ENCODE peak calls at places on chromosomes 16 and 17, in five cellular contexts. J is epithelial cell of esophagus, D is OCI-LY7, K is cardiac fibroblast, G is heart left ventricle. P is an unnamed sample.

GRCh38 chr16:31458073-31458834 is 1.0 kb upstream of the ARMC5 start:
- DNase-seq in K (peak; percentile 58), G (peak; percentile 44), J (peak; percentile 65), D (peak; percentile 77), P (peak; percentile 65)

GRCh38 chr17:74809031-74809430 is 32.9 kb upstream of the NAT9 start:
- DNase-seq in G (no peak), J (no peak), D (no peak), K (no peak), P (no peak)

GRCh38 chr17:57288034-57288752 is 31.9 kb downstream of the MSI2 start:
- DNase-seq in K (peak; percentile 34), J (no peak), G (peak; percentile 70), D (no peak), P (no peak)

GRCh38 chr16:17002557-17002956 is 468.2 kb downstream of the XYLT1 start:
- DNase-seq in D (peak; percentile 10), J (no peak), K (no peak), G (no peak), P (no peak)

GRCh38 chr16:87604572-87605135 is 2.3 kb downstream of the JPH3 start:
- DNase-seq in J (no peak), G (no peak), D (no peak), K (no peak), P (no peak)

GRCh38 chr17:251531-251930 is 70.1 kb upstream of the DOC2B start:
- DNase-seq in G (no peak), J (no peak), K (no peak), D (no peak), P (no peak)

GRCh38 chr16:69610356-69610755 is 44.6 kb downstream of the NFAT5 start:
- DNase-seq in G (no peak), J (no peak), D (no peak), K (no peak), P (no peak)

GRCh38 chr16:2702438-2702825 is 17.6 kb downstream of the PRSS27 start:
- DNase-seq in D (no peak), K (no peak), G (no peak), J (no peak), P (no peak)

GRCh38 chr17:42463976-42464400 is 5.3 kb downstream of the ATP6V0A1 start:
- DNase-seq in J (no peak), K (no peak), D (no peak), G (no peak), P (no peak)

GRCh38 chr16:4537376-4538066 is 1.1 kb downstream of the CDIP1 start:
- DNase-seq in D (no peak), J (peak; percentile 35), K (no peak), G (peak; percentile 45), P (no peak)

GRCh38 chr16:29815032-29815721 is 775 bp upstream of the PAGR1 start:
- DNase-seq in J (no peak), D (no peak), G (peak; percentile 54), K (no peak), P (no peak)

GRCh38 chr16:70523621-70524405 is at the start of gene SF3B3:
- DNase-seq in J (peak; percentile 36), D (peak; percentile 88), G (peak; percentile 77), K (peak; percentile 81), P (peak; percentile 78)

GRCh38 chr16:89035013-89035697 is 58.1 kb upstream of the CBFA2T3 start:
- DNase-seq in J (no peak), D (no peak), G (no peak), K (no peak), P (no peak)

GRCh38 chr17:36726199-36726598 is 124.8 kb downstream of the MRM1 start:
- DNase-seq in K (no peak), D (no peak), J (no peak), G (no peak), P (no peak)

GRCh38 chr17:77495575-77495974 is 354.8 kb downstream of the SEC14L1 start:
- DNase-seq in J (no peak), K (no peak), D (no peak), G (peak; percentile 14), P (no peak)

GRCh38 chr16:20851601-20852000 is 45.3 kb downstream of the REXO5 start:
- DNase-seq in D (no peak), G (peak; percentile 91), K (peak; percentile 98), J (peak; percentile 89), P (no peak)

GRCh38 chr16:31699601-31700000 is 171.9 kb downstream of the AHSP start:
- DNase-seq in D (no peak), J (no peak), K (no peak), G (no peak), P (no peak)

GRCh38 chr17:60158751-60159478 is 9.1 kb downstream of the CA4 start:
- DNase-seq in J (no peak), D (no peak), K (peak; percentile 38), G (no peak), P (peak; percentile 26)

GRCh38 chr17:77425791-77426641 is 285.2 kb downstream of the SEC14L1 start:
- DNase-seq in J (peak; percentile 87), K (peak; percentile 86), G (no peak), D (no peak), P (no peak)

GRCh38 chr17:77308768-77309726 is 168.3 kb downstream of the SEC14L1 start:
- DNase-seq in J (no peak), D (no peak), K (peak; percentile 78), G (no peak), P (no peak)

GRCh38 chr17:10875411-10875810 is 37.5 kb upstream of the PIRT start:
- DNase-seq in G (no peak), D (peak; percentile 18), J (no peak), K (peak; percentile 15), P (peak; percentile 24)

GRCh38 chr16:25063865-25064264 is 47.7 kb upstream of the LCMT1 start:
- DNase-seq in K (peak; percentile 60), J (no peak), D (no peak), G (peak; percentile 68), P (no peak)

GRCh38 chr17:14739656-14740431 is 439.0 kb downstream of the HS3ST3B1 start:
- DNase-seq in D (no peak), G (no peak), K (no peak), J (peak; percentile 29), P (no peak)

GRCh38 chr17:69084911-69085310 is 24.2 kb upstream of the ABCA9 start:
- DNase-seq in D (peak; percentile 55), K (peak; percentile 14), G (no peak), J (peak; percentile 47), P (no peak)

GRCh38 chr17:7932483-7932891 is 481 bp downstream of the CNTROB start:
- DNase-seq in G (no peak), K (peak; percentile 42), D (peak; percentile 49), J (peak; percentile 26), P (peak; percentile 65)

GRCh38 chr17:78001182-78001581 is 42.7 kb downstream of the TNRC6C start:
- DNase-seq in D (no peak), G (no peak), J (no peak), K (no peak), P (no peak)

GRCh38 chr17:80116276-80116922 is 15.0 kb downstream of the GAA start:
- DNase-seq in K (no peak), J (no peak), D (no peak), G (no peak), P (no peak)

GRCh38 chr17:61837175-61838051 is 25.9 kb downstream of the BRIP1 start:
- DNase-seq in J (peak; percentile 77), D (peak; percentile 76), K (peak; percentile 87), G (peak; percentile 41), P (peak; percentile 49)

GRCh38 chr16:1346422-1347285 is 5.0 kb downstream of the TSR3 start:
- DNase-seq in D (no peak), G (no peak), K (peak; percentile 16), J (no peak), P (no peak)

GRCh38 chr16:71985262-71985974 is 14.8 kb downstream of the PKD1L3 start:
- DNase-seq in G (no peak), K (no peak), J (no peak), D (no peak), P (no peak)

GRCh38 chr16:11198817-11199216 is 57.2 kb downstream of the SOCS1 start:
- DNase-seq in G (peak; percentile 52), D (peak; percentile 14), K (no peak), J (peak; percentile 75), P (no peak)

DNA sequence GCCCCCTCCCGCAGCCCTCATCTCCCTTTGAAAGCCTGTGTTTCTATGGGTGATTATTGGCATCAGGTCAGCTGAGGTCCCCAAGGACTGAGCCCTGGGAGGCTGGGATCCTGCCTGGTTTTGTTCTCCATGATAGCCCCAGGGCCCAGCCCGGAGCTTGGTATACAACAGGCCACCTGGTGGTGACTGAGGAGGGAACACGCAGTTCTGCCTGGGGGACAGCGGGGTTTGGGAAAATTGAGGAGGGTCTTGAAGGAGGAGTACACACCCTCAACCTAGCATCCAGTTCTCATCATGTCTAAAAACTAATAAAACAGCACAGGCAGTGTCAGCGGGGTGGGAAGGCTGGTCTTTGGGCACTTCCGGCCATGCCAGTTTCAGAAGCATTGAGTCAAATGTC is 335.1 kb downstream of the CPPED1 start:
- DNase-seq in G (no peak), K (no peak), D (peak; percentile 10), J (no peak), P (no peak)
- TF ChIP-seq CTCF in G (no peak), K (no peak), D (peak; percentile 65), J (no peak), P (no peak)

GRCh38 chr17:39745335-39746144 is 7.8 kb downstream of the GRB7 start:
- DNase-seq in G (no peak), D (no peak), J (no peak), K (no peak), P (no peak)

GRCh38 chr17:39744075-39744835 is 6.5 kb downstream of the GRB7 start:
- DNase-seq in G (no peak), D (no peak), K (no peak), J (no peak), P (no peak)

GRCh38 chr17:39742856-39743436 is 5.2 kb downstream of the GRB7 start:
- DNase-seq in G (no peak), J (no peak), D (no peak), K (no peak), P (no peak)

GRCh38 chr17:39746145-39746461 is 8.4 kb downstream of the GRB7 start:
- DNase-seq in K (no peak), G (no peak), J (no peak), D (no peak), P (no peak)

GRCh38 chr17:39744836-39745215 is 7.1 kb downstream of the GRB7 start:
- DNase-seq in J (no peak), D (no peak), G (no peak), K (no peak), P (no peak)
- TF ChIP-seq CTCF in J (no peak), D (peak; percentile 18), G (no peak), K (no peak), P (no peak)

GRCh38 chr17:64447526-64447925 is 1.4 kb upstream of the MILR1 start:
- DNase-seq in K (no peak), J (no peak), D (no peak), G (no peak), P (no peak)

GRCh38 chr17:64442550-64442971 is 6.4 kb upstream of the MILR1 start:
- DNase-seq in D (no peak), K (no peak), G (no peak), J (no peak), P (no peak)

GRCh38 chr17:64441772-64442549 is 7.0 kb upstream of the MILR1 start:
- DNase-seq in K (peak; percentile 76), G (peak; percentile 45), J (peak; percentile 55), D (no peak), P (no peak)

GRCh38 chr17:64437944-64438525 is 10.9 kb upstream of the MILR1 start:
- DNase-seq in G (no peak), K (no peak), J (no peak), D (peak; percentile 51), P (no peak)

GRCh38 chr17:64443086-64443760 is 5.7 kb upstream of the MILR1 start:
- DNase-seq in J (peak; percentile 44), D (no peak), G (no peak), K (no peak), P (no peak)
- TF ChIP-seq CTCF in J (no peak), D (no peak), G (no peak), K (no peak), P (no peak)

GRCh38 chr17:50613596-50613995 is 21.1 kb upstream of the ABCC3 start:
- DNase-seq in J (no peak), K (no peak), G (no peak), D (no peak), P (no peak)
- TF ChIP-seq CTCF in J (no peak), K (no peak), G (peak; percentile 46), D (peak; percentile 17), P (no peak)